ENCODE peak calls at places on chromosomes 7 and 10, in four cellular contexts. V is naive thymus-derived CD8-positive, alpha-beta T cell; O is NB4; A is CD4-positive, CD25-positive, alpha-beta regulatory T cell. C is an unnamed sample.

GRCh38 chr10:97640868-97641811 is 669 bp downstream of the PI4K2A start:
- DNase-seq in O (peak), V (no peak), A (peak), C (peak)

GRCh38 chr10:22997102-22997501 is 69.2 kb downstream of the ARMC3 start:
- DNase-seq in A (no peak), O (no peak), V (no peak), C (peak)

GRCh38 chr7:84125654-84126053 is 68.9 kb downstream of the SEMA3A start:
- DNase-seq in V (no peak), A (no peak), O (no peak), C (no peak)

GRCh38 chr10:100740476-100741341 is 4.7 kb upstream of the PAX2 start:
- DNase-seq in A (no peak), O (no peak), V (no peak), C (no peak)

GRCh38 chr7:21972397-21972784 is 26.7 kb upstream of the CDCA7L start:
- DNase-seq in V (no peak), A (no peak), O (no peak), C (no peak)

GRCh38 chr10:104301907-104302690 is 33.1 kb downstream of the GSTO2 start:
- DNase-seq in O (no peak), A (no peak), V (no peak), C (no peak)

GRCh38 chr10:113534428-113534827 is 18.4 kb upstream of the HABP2 start:
- DNase-seq in O (peak), V (no peak), A (no peak), C (no peak)

GRCh38 chr7:134709197-134709596 is 62.5 kb downstream of the BPGM start:
- DNase-seq in V (no peak), O (no peak), A (no peak), C (no peak)

GRCh38 chr7:28729276-28729675 is 228.9 kb downstream of the TRIL start:
- DNase-seq in V (no peak), O (no peak), A (no peak), C (no peak)

GRCh38 chr10:97564776-97565175 is 7.8 kb upstream of the ANKRD2 start:
- DNase-seq in V (no peak), O (no peak), A (no peak), C (no peak)

GRCh38 chr10:103812431-103812830 is 42.9 kb downstream of the SH3PXD2A start:
- DNase-seq in O (no peak), A (no peak), V (no peak), C (no peak)

GRCh38 chr10:86753056-86753455 is 3.4 kb upstream of the BMPR1A start:
- DNase-seq in V (no peak), A (no peak), O (peak), C (no peak)

C was measured in globus pallidus.